ENCODE peak calls at places on chromosomes 4 and X, in six cellular contexts. F is fibroblast of villous mesenchyme; P is activated naive CD4-positive, alpha-beta T cell treated with anti-CD3 and anti-CD28 coated beads, Interleukin-2, amount 50 U/mL, for 16 hours; K is activated T-cell treated with anti-CD3 and anti-CD28 coated beads, Interleukin-2, amount 50 U/mL, for 72 hours; N is H54; U is hypothalamus. L is an unnamed sample.
A peak's percentile ranks its signal among the peaks of the same experiment; 100 is the strongest.

GRCh38 chr4:3765271-3766206 is 646 bp upstream of the ADRA2C start:
- DNase-seq in N (peak; percentile 81), F (peak; percentile 67), U (no peak), K (peak; percentile 24), P (no peak), L (peak; percentile 65)

GRCh38 chr4:156098846-156099245 is 145.2 kb upstream of the CTSO start:
- DNase-seq in P (no peak), F (no peak), N (no peak), K (no peak), U (no peak), L (no peak)

GRCh38 chr4:53005149-53005546 is 143.0 kb downstream of the RASL11B start:
- DNase-seq in F (peak; percentile 69), P (no peak), K (no peak), U (no peak), N (no peak), L (no peak)

GRCh38 chr4:126851391-126851790 is 781.4 kb upstream of the INTU start:
- DNase-seq in N (no peak), F (peak; percentile 28), U (no peak), P (no peak), K (no peak), L (no peak)

GRCh38 chr4:70359115-70359661 is 1.4 kb upstream of the SMR3A start:
- DNase-seq in K (no peak), F (no peak), U (no peak), N (no peak), P (no peak), L (no peak)

GRCh38 chr4:16026155-16026761 is 57.6 kb downstream of the PROM1 start:
- DNase-seq in F (peak; percentile 78), U (no peak), N (no peak), P (no peak), K (peak; percentile 47), L (no peak)

GRCh38 chrX:283115-283845 is 2.1 kb downstream of the PLCXD1 start:
- DNase-seq in K (peak; percentile 91), U (no peak), N (peak; percentile 72), P (peak; percentile 92), F (peak; percentile 88), L (peak; percentile 75)

GRCh38 chr4:71230258-71230594 is 108.6 kb upstream of the SLC4A4 start:
- DNase-seq in F (peak; percentile 89), U (no peak), N (no peak), K (no peak), P (no peak), L (no peak)

GRCh38 chr4:7361256-7361655 is 73.5 kb downstream of the PSAPL1 start:
- DNase-seq in P (no peak), F (no peak), U (no peak), K (no peak), N (no peak), L (no peak)

GRCh38 chr4:165443276-165443675 is 64.5 kb downstream of the CPE start:
- DNase-seq in K (no peak), F (no peak), P (no peak), N (no peak), U (no peak), L (no peak)

GRCh38 chr4:41963105-41963504 is 18.5 kb upstream of the DCAF4L1 start:
- DNase-seq in K (no peak), N (no peak), U (no peak), F (peak; percentile 41), P (no peak), L (no peak)

GRCh38 chr4:113222431-113222979 is 173.1 kb downstream of the ANK2 start:
- DNase-seq in P (no peak), K (no peak), U (no peak), F (peak; percentile 40), N (peak; percentile 6), L (no peak)

GRCh38 chrX:44314259-44314734 is 29.2 kb downstream of the EFHC2 start:
- DNase-seq in P (no peak), N (no peak), F (peak; percentile 58), K (no peak), U (no peak), L (no peak)

GRCh38 chr4:91243132-91243531 is 1060.6 kb upstream of the GRID2 start:
- DNase-seq in K (no peak), P (no peak), F (no peak), U (no peak), N (peak; percentile 4), L (no peak)

GRCh38 chrX:40108084-40108958 is 10.6 kb upstream of the BCOR start:
- DNase-seq in N (no peak), K (no peak), P (no peak), U (no peak), F (no peak), L (peak; percentile 59)

GRCh38 chr4:183444953-183445543 is 612 bp downstream of the CDKN2AIP start:
- DNase-seq in K (peak; percentile 61), F (peak; percentile 21), U (no peak), N (no peak), P (no peak), L (peak; percentile 23)

GRCh38 chrX:46268429-46268828 is 276.8 kb downstream of the ZNF674 start:
- DNase-seq in F (no peak), N (no peak), K (peak; percentile 2), U (no peak), P (peak; percentile 12), L (no peak)

GRCh38 chrX:124605518-124605917 is 259.2 kb downstream of the SH2D1A start:
- DNase-seq in U (no peak), F (no peak), N (no peak), P (no peak), K (no peak), L (no peak)

GRCh38 chrX:41877167-41877566 is 46.2 kb downstream of the CASK start:
- DNase-seq in U (no peak), K (no peak), P (no peak), N (no peak), F (no peak), L (no peak)

GRCh38 chr4:66574145-66574978 is 904.1 kb upstream of the EPHA5 start:
- DNase-seq in N (no peak), F (peak; percentile 27), K (no peak), P (no peak), U (no peak), L (no peak)

GRCh38 chr4:8297691-8298485 is 28.3 kb downstream of the HTRA3 start:
- DNase-seq in U (no peak), N (no peak), P (peak; percentile 2), K (no peak), F (peak; percentile 39), L (no peak)

GRCh38 chr4:127782025-127782274 is 172 bp upstream of the HSPA4L start:
- DNase-seq in N (peak; percentile 67), K (no peak), F (peak; percentile 74), P (no peak), U (peak; percentile 82), L (no peak)

GRCh38 chr4:151486166-151486565 is 77.2 kb downstream of the FHIP1A start:
- DNase-seq in K (no peak), F (peak; percentile 24), U (no peak), P (no peak), N (no peak), L (no peak)

GRCh38 chrX:20530319-20530979 is 263.7 kb upstream of the RPS6KA3 start:
- DNase-seq in K (peak; percentile 45), P (peak; percentile 46), N (no peak), F (peak; percentile 63), U (no peak), L (peak; percentile 59)

GRCh38 chrX:150197388-150197787 is 165.7 kb upstream of the MAMLD1 start:
- DNase-seq in K (no peak), P (no peak), U (no peak), N (no peak), F (no peak), L (no peak)

GRCh38 chr4:52783069-52783468 is 31.8 kb upstream of the ERVMER34-1 start:
- DNase-seq in F (no peak), P (no peak), N (no peak), K (no peak), U (no peak), L (no peak)

GRCh38 chr4:14225683-14226207 is 598.2 kb upstream of the BOD1L1 start:
- DNase-seq in F (no peak), U (no peak), N (no peak), P (no peak), K (no peak), L (no peak)